ENCODE peak calls at places on chromosome 13, in five cellular contexts. U is cardiac fibroblast; I is hypothalamus; C is stimulated activated naive CD4-positive, alpha-beta T cell; F is neuronal stem cell. V is an unnamed sample.

GRCh38 chr13:43804461-43805070 is 17.8 kb upstream of the ENOX1 start:
- DNase-seq in U (peak), I (no peak), C (peak), F (peak), V (peak)

GRCh38 chr13:99686157-99686572 is 184.9 kb downstream of the TM9SF2 start:
- DNase-seq in U (peak), I (no peak), C (no peak), F (no peak), V (no peak)

GRCh38 chr13:49326222-49326917 is 78.6 kb downstream of the CDADC1 start:
- DNase-seq in U (no peak), I (no peak), C (no peak), F (no peak), V (no peak)

GRCh38 chr13:28539625-28540286 is 44.8 kb upstream of the FLT1 start:
- DNase-seq in U (no peak), I (no peak), C (no peak), F (no peak), V (no peak)

GRCh38 chr13:31138515-31138914 is 23.2 kb downstream of the HSPH1 start:
- DNase-seq in U (peak), I (no peak), C (no peak), F (no peak), V (no peak)

GRCh38 chr13:20824762-20825161 is 51.0 kb upstream of the EEF1AKMT1 start:
- DNase-seq in U (peak), I (no peak), C (no peak), F (no peak), V (no peak)

GRCh38 chr13:98959775-98960325 is 18.0 kb downstream of the DOCK9 start:
- DNase-seq in U (no peak), I (no peak), C (no peak), F (no peak), V (peak)

GRCh38 chr13:112619730-112620639 is 32.0 kb upstream of the TUBGCP3 start:
- DNase-seq in U (peak), I (no peak), C (no peak), F (peak), V (peak)

GRCh38 chr13:33032037-33032625 is 15.9 kb downstream of the KL start:
- DNase-seq in U (peak), I (no peak), C (no peak), F (no peak), V (no peak)

GRCh38 chr13:51643882-51644281 is 59.6 kb downstream of the WDFY2 start:
- DNase-seq in U (peak), I (no peak), C (no peak), F (no peak), V (no peak)

GRCh38 chr13:112722433-112723250 is 32.8 kb downstream of the ATP11A start:
- DNase-seq in U (peak), I (no peak), C (no peak), F (no peak), V (no peak)

GRCh38 chr13:80334582-80335260 is 6.2 kb downstream of the SPRY2 start:
- DNase-seq in U (peak), I (no peak), C (no peak), F (no peak), V (no peak)

GRCh38 chr13:59374720-59375119 is 789.0 kb downstream of the DIAPH3 start:
- DNase-seq in U (no peak), I (no peak), C (no peak), F (no peak), V (no peak)